ENCODE peak calls at places on chromosome 16, in ten cellular contexts. Y is activated naive CD8-positive, alpha-beta T cell treated with anti-CD3 and anti-CD28 coated beads for 36 hours; M is colonic mucosa; B is retinal pigment epithelial cell; K is BJ; O is sigmoid colon; C is heart right ventricle; N is activated T-cell treated with anti-CD3 and anti-CD28 coated beads, Interleukin-2, amount 50 U/mL, for 4 hours; R is cardiac fibroblast; V is stimulated activated naive CD4-positive, alpha-beta T cell. D is an unnamed sample.

GRCh38 chr16:69166946-69167930 is 19.7 kb upstream of the SNTB2 start:
- DNase-seq in R (peak; percentile 58), N (no peak), V (no peak), C (no peak), K (no peak), O (peak; percentile 13), M (no peak), B (no peak), Y (no peak), D (no peak)

GRCh38 chr16:3023669-3024478 is at the start of the genes HCFC1R1 and THOC6:
- DNase-seq in M (peak; percentile 99), B (peak; percentile 95), R (peak; percentile 99), K (peak; percentile 88), C (peak; percentile 96), N (peak; percentile 93), V (peak; percentile 90), Y (peak; percentile 95), O (peak; percentile 99), D (peak; percentile 95)

GRCh38 chr16:24834459-24835335 is 11.1 kb upstream of the SLC5A11 start:
- DNase-seq in B (peak; percentile 22), C (no peak), O (peak; percentile 36), K (no peak), N (no peak), Y (no peak), M (peak; percentile 82), V (no peak), R (peak; percentile 58), D (no peak)

GRCh38 chr16:75931043-75931442 is 204.8 kb upstream of the CPHXL start:
- DNase-seq in Y (no peak), B (no peak), V (no peak), N (no peak), M (no peak), R (no peak), K (no peak), O (no peak), C (no peak), D (no peak)

GRCh38 chr16:54342966-54343365 is 56.4 kb upstream of the IRX3 start:
- DNase-seq in O (peak; percentile 22), R (peak; percentile 71), V (no peak), B (no peak), C (no peak), N (no peak), K (no peak), M (no peak), Y (no peak), D (no peak)

GRCh38 chr16:89001117-89002027 is 24.4 kb upstream of the CBFA2T3 start:
- DNase-seq in R (no peak), N (no peak), K (no peak), M (no peak), V (no peak), O (no peak), B (no peak), C (no peak), Y (no peak), D (no peak)

GRCh38 chr16:78528265-78528664 is 428.8 kb downstream of the WWOX start:
- DNase-seq in N (no peak), O (no peak), V (no peak), Y (no peak), K (no peak), M (no peak), R (no peak), B (peak; percentile 25), C (no peak), D (no peak)

GRCh38 chr16:88062341-88062861 is 111.2 kb downstream of the BANP start:
- DNase-seq in Y (no peak), M (no peak), O (peak; percentile 83), N (no peak), K (peak; percentile 51), R (peak; percentile 84), B (peak; percentile 74), C (no peak), V (no peak), D (no peak)

GRCh38 chr16:56389554-56389953 is 35.8 kb downstream of the AMFR start:
- DNase-seq in C (no peak), B (no peak), O (no peak), K (peak; percentile 87), V (no peak), M (no peak), R (peak; percentile 99), N (no peak), Y (no peak), D (no peak)

GRCh38 chr16:8641671-8642070 is 20.2 kb downstream of the METTL22 start:
- DNase-seq in O (no peak), M (no peak), N (no peak), B (no peak), K (no peak), Y (no peak), C (no peak), V (no peak), R (no peak), D (no peak)

GRCh38 chr16:79213214-79213613 is 387.3 kb downstream of the MAF start:
- DNase-seq in Y (no peak), B (no peak), K (no peak), N (no peak), O (no peak), C (no peak), M (no peak), V (no peak), R (no peak), D (peak; percentile 46)

GRCh38 chr16:29877266-29877961 is 14.4 kb upstream of the CDIPT start:
- DNase-seq in M (peak; percentile 33), V (peak; percentile 25), C (no peak), N (peak; percentile 28), R (peak; percentile 35), O (no peak), B (no peak), Y (peak; percentile 59), K (no peak), D (peak; percentile 75)

GRCh38 chr16:80766798-80767197 is 37.6 kb downstream of the CDYL2 start:
- DNase-seq in C (no peak), V (no peak), M (no peak), R (no peak), B (no peak), Y (no peak), N (no peak), K (no peak), O (no peak), D (no peak)

GRCh38 chr16:22969567-22969966 is 155.6 kb downstream of the HS3ST2 start:
- DNase-seq in C (no peak), B (no peak), Y (no peak), N (no peak), R (no peak), O (no peak), V (no peak), M (no peak), K (no peak), D (no peak)

GRCh38 chr16:51971184-51971583 is 575.8 kb downstream of the TOX3 start:
- DNase-seq in N (no peak), R (peak; percentile 49), Y (no peak), M (no peak), O (no peak), V (no peak), C (no peak), B (no peak), K (no peak), D (no peak)

GRCh38 chr16:49048557-49048956 is 233.1 kb downstream of the CBLN1 start:
- DNase-seq in C (no peak), M (no peak), O (no peak), N (no peak), K (no peak), V (no peak), R (peak; percentile 45), B (no peak), Y (no peak), D (no peak)

GRCh38 chr16:81740163-81740562 is 38.9 kb upstream of the PLCG2 start:
- DNase-seq in V (no peak), C (no peak), B (no peak), M (no peak), R (no peak), Y (no peak), K (no peak), N (no peak), O (no peak), D (no peak)

GRCh38 chr16:9199312-9199711 is 107.9 kb downstream of the HAPSTR1 start:
- DNase-seq in R (no peak), K (no peak), Y (no peak), V (no peak), N (no peak), M (no peak), B (no peak), O (no peak), C (peak; percentile 28), D (no peak)

GRCh38 chr16:56950051-56950450 is 11.7 kb upstream of the CETP start:
- DNase-seq in R (no peak), Y (no peak), B (no peak), K (no peak), N (no peak), O (no peak), M (no peak), C (no peak), V (no peak), D (no peak)

GRCh38 chr16:46789499-46790414 is 41.2 kb downstream of the C16orf87 start:
- DNase-seq in C (peak; percentile 73), N (peak; percentile 65), M (peak; percentile 90), R (peak; percentile 57), O (peak; percentile 82), V (peak; percentile 73), K (no peak), B (no peak), Y (peak; percentile 83), D (peak; percentile 85)

GRCh38 chr16:3971706-3972105 is 91.2 kb upstream of the CREBBP start:
- DNase-seq in O (no peak), V (no peak), K (no peak), Y (no peak), B (no peak), R (no peak), N (no peak), M (no peak), C (no peak), D (no peak)

GRCh38 chr16:55176901-55177300 is 147.1 kb upstream of the IRX6 start:
- DNase-seq in N (no peak), R (no peak), O (no peak), Y (no peak), K (no peak), C (no peak), M (no peak), B (no peak), V (no peak), D (no peak)

GRCh38 chr16:66247516-66248089 is 118.9 kb upstream of the CDH5 start:
- DNase-seq in B (no peak), N (no peak), V (no peak), C (no peak), O (peak; percentile 77), R (peak; percentile 35), Y (no peak), K (no peak), M (no peak), D (no peak)

GRCh38 chr16:68737730-68738590 is 868 bp downstream of the CDH1 start:
- DNase-seq in V (no peak), C (no peak), Y (peak; percentile 13), B (no peak), O (no peak), M (peak; percentile 89), K (no peak), R (no peak), N (no peak), D (no peak)

GRCh38 chr16:81204794-81205680 is 33.5 kb upstream of the BCO1 start:
- DNase-seq in Y (no peak), V (no peak), B (peak; percentile 21), N (peak; percentile 24), K (no peak), R (peak; percentile 71), C (peak; percentile 19), M (peak; percentile 30), O (peak; percentile 76), D (no peak)

GRCh38 chr16:71726491-71727319 is 2.2 kb upstream of the PHLPP2 start:
- DNase-seq in N (no peak), O (no peak), R (no peak), M (no peak), C (no peak), B (no peak), V (no peak), Y (no peak), K (no peak), D (no peak)

GRCh38 chr16:70473446-70474319 is 19.3 kb downstream of the FCSK start:
- DNase-seq in R (no peak), N (no peak), B (no peak), Y (no peak), O (no peak), K (no peak), M (no peak), V (no peak), C (no peak), D (no peak)

GRCh38 chr16:56938664-56939513 is 6.9 kb downstream of the HERPUD1 start:
- DNase-seq in M (no peak), B (no peak), C (no peak), K (no peak), V (no peak), R (no peak), O (peak; percentile 34), N (no peak), Y (peak; percentile 61), D (no peak)

D was measured in CD14-positive monocyte.